ENCODE peak calls at places on chromosomes 6 and 20, in nine cellular contexts. One of them, this sample, is unnamed.

GRCh38 chr6:148445620-148446019 is 103.0 kb downstream of the SASH1 start:
- DNase-seq in amniotic stem cell: no peak
- DNase-seq in NCI-H1436: no peak
- DNase-seq in T-helper 1 cell: no peak
- DNase-seq in NCI-H1417: no peak
- DNase-seq in BJ: no peak
- DNase-seq in WERI-Rb-1: no peak
- DNase-seq in stimulated activated CD4-positive, alpha-beta T cell treated with anti-CD3 and anti-CD28 coated beads, Interleukin-4, amount 100 ng/mL, for 48 hours: no peak
- DNase-seq in HEK293T: no peak
- DNase-seq in this sample: no peak

GRCh38 chr6:15349379-15349778 is 103.5 kb downstream of the JARID2 start:
- DNase-seq in amniotic stem cell: no peak
- DNase-seq in NCI-H1436: no peak
- DNase-seq in T-helper 1 cell: no peak
- DNase-seq in NCI-H1417: no peak
- DNase-seq in BJ: no peak
- DNase-seq in WERI-Rb-1: no peak
- DNase-seq in stimulated activated CD4-positive, alpha-beta T cell treated with anti-CD3 and anti-CD28 coated beads, Interleukin-4, amount 100 ng/mL, for 48 hours: no peak
- DNase-seq in HEK293T: no peak
- DNase-seq in this sample: no peak

GRCh38 chr6:166908812-166909211 is 47.5 kb downstream of the RNASET2 start:
- DNase-seq in amniotic stem cell: no peak
- DNase-seq in NCI-H1436: no peak
- DNase-seq in T-helper 1 cell: no peak
- DNase-seq in NCI-H1417: no peak
- DNase-seq in BJ: no peak
- DNase-seq in WERI-Rb-1: no peak
- DNase-seq in stimulated activated CD4-positive, alpha-beta T cell treated with anti-CD3 and anti-CD28 coated beads, Interleukin-4, amount 100 ng/mL, for 48 hours: no peak
- DNase-seq in HEK293T: no peak
- DNase-seq in this sample: no peak

GRCh38 chr20:36717657-36718056 is 28.2 kb downstream of the NDRG3 start:
- DNase-seq in amniotic stem cell: no peak
- DNase-seq in NCI-H1436: no peak
- DNase-seq in T-helper 1 cell: no peak
- DNase-seq in NCI-H1417: no peak
- DNase-seq in BJ: no peak
- DNase-seq in WERI-Rb-1: peak; percentile 50
- DNase-seq in stimulated activated CD4-positive, alpha-beta T cell treated with anti-CD3 and anti-CD28 coated beads, Interleukin-4, amount 100 ng/mL, for 48 hours: no peak
- DNase-seq in HEK293T: no peak
- DNase-seq in this sample: no peak

GRCh38 chr6:30689022-30689865 is 1.5 kb downstream of the NRM start:
- DNase-seq in amniotic stem cell: no peak
- DNase-seq in NCI-H1436: no peak
- DNase-seq in T-helper 1 cell: no peak
- DNase-seq in NCI-H1417: no peak
- DNase-seq in BJ: no peak
- DNase-seq in WERI-Rb-1: no peak
- DNase-seq in stimulated activated CD4-positive, alpha-beta T cell treated with anti-CD3 and anti-CD28 coated beads, Interleukin-4, amount 100 ng/mL, for 48 hours: no peak
- DNase-seq in HEK293T: no peak
- DNase-seq in this sample: no peak

GRCh38 chr6:121881974-121882667 is 446.7 kb downstream of the GJA1 start:
- DNase-seq in amniotic stem cell: peak; percentile 30
- DNase-seq in NCI-H1436: no peak
- DNase-seq in T-helper 1 cell: no peak
- DNase-seq in NCI-H1417: no peak
- DNase-seq in BJ: peak; percentile 83
- DNase-seq in WERI-Rb-1: no peak
- DNase-seq in stimulated activated CD4-positive, alpha-beta T cell treated with anti-CD3 and anti-CD28 coated beads, Interleukin-4, amount 100 ng/mL, for 48 hours: no peak
- DNase-seq in HEK293T: no peak
- DNase-seq in this sample: no peak

GRCh38 chr6:99492137-99492536 is 23.1 kb downstream of the USP45 start:
- DNase-seq in amniotic stem cell: no peak
- DNase-seq in NCI-H1436: no peak
- DNase-seq in T-helper 1 cell: no peak
- DNase-seq in NCI-H1417: peak; percentile 63
- DNase-seq in BJ: no peak
- DNase-seq in WERI-Rb-1: no peak
- DNase-seq in stimulated activated CD4-positive, alpha-beta T cell treated with anti-CD3 and anti-CD28 coated beads, Interleukin-4, amount 100 ng/mL, for 48 hours: no peak
- DNase-seq in HEK293T: no peak
- DNase-seq in this sample: no peak

GRCh38 chr6:13349811-13350506 is 21.6 kb upstream of the TBC1D7 start:
- DNase-seq in amniotic stem cell: no peak
- DNase-seq in NCI-H1436: no peak
- DNase-seq in T-helper 1 cell: no peak
- DNase-seq in NCI-H1417: no peak
- DNase-seq in BJ: no peak
- DNase-seq in WERI-Rb-1: no peak
- DNase-seq in stimulated activated CD4-positive, alpha-beta T cell treated with anti-CD3 and anti-CD28 coated beads, Interleukin-4, amount 100 ng/mL, for 48 hours: no peak
- DNase-seq in HEK293T: no peak
- DNase-seq in this sample: no peak

GRCh38 chr20:40276291-40276690 is 412.7 kb downstream of the MAFB start:
- DNase-seq in amniotic stem cell: no peak
- DNase-seq in NCI-H1436: no peak
- DNase-seq in T-helper 1 cell: no peak
- DNase-seq in NCI-H1417: no peak
- DNase-seq in BJ: no peak
- DNase-seq in WERI-Rb-1: no peak
- DNase-seq in stimulated activated CD4-positive, alpha-beta T cell treated with anti-CD3 and anti-CD28 coated beads, Interleukin-4, amount 100 ng/mL, for 48 hours: no peak
- DNase-seq in HEK293T: no peak
- DNase-seq in this sample: no peak

GRCh38 chr6:136351518-136352106 is 62.0 kb upstream of the BCLAF1 start:
- DNase-seq in amniotic stem cell: no peak
- DNase-seq in NCI-H1436: no peak
- DNase-seq in T-helper 1 cell: no peak
- DNase-seq in NCI-H1417: peak; percentile 92
- DNase-seq in BJ: no peak
- DNase-seq in WERI-Rb-1: no peak
- DNase-seq in stimulated activated CD4-positive, alpha-beta T cell treated with anti-CD3 and anti-CD28 coated beads, Interleukin-4, amount 100 ng/mL, for 48 hours: no peak
- DNase-seq in HEK293T: peak; percentile 31
- DNase-seq in this sample: no peak

GRCh38 chr6:140956567-140957306 is 1176.0 kb upstream of the GJE1 start:
- DNase-seq in amniotic stem cell: no peak
- DNase-seq in NCI-H1436: peak; percentile 80
- DNase-seq in T-helper 1 cell: no peak
- DNase-seq in NCI-H1417: peak; percentile 99
- DNase-seq in BJ: no peak
- DNase-seq in WERI-Rb-1: no peak
- DNase-seq in stimulated activated CD4-positive, alpha-beta T cell treated with anti-CD3 and anti-CD28 coated beads, Interleukin-4, amount 100 ng/mL, for 48 hours: no peak
- DNase-seq in HEK293T: no peak
- DNase-seq in this sample: no peak

GRCh38 chr6:158002249-158002950 is 20.7 kb downstream of the SYNJ2 start:
- DNase-seq in amniotic stem cell: no peak
- DNase-seq in NCI-H1436: no peak
- DNase-seq in T-helper 1 cell: no peak
- DNase-seq in NCI-H1417: peak; percentile 16
- DNase-seq in BJ: no peak
- DNase-seq in WERI-Rb-1: no peak
- DNase-seq in stimulated activated CD4-positive, alpha-beta T cell treated with anti-CD3 and anti-CD28 coated beads, Interleukin-4, amount 100 ng/mL, for 48 hours: no peak
- DNase-seq in HEK293T: no peak
- DNase-seq in this sample: no peak

GRCh38 chr20:48025061-48025515 is 239.8 kb upstream of the SULF2 start:
- DNase-seq in amniotic stem cell: peak; percentile 59
- DNase-seq in NCI-H1436: no peak
- DNase-seq in T-helper 1 cell: no peak
- DNase-seq in NCI-H1417: no peak
- DNase-seq in BJ: peak; percentile 77
- DNase-seq in WERI-Rb-1: peak; percentile 83
- DNase-seq in stimulated activated CD4-positive, alpha-beta T cell treated with anti-CD3 and anti-CD28 coated beads, Interleukin-4, amount 100 ng/mL, for 48 hours: no peak
- DNase-seq in HEK293T: no peak
- DNase-seq in this sample: no peak

This sample was measured in stimulated activated naive CD8-positive, alpha-beta T cell treated with anti-CD3 and anti-CD28 coated beads, Interleukin-15, Interleukin-2, amounts not matched to agents 100 U/mL and 50 U/mL, for 24 hours.